ENCODE peak calls at places on chromosomes 3 and 15, in five cellular contexts. X is dorsolateral prefrontal cortex, V is cardiac fibroblast, G is amniotic stem cell, Y is HEK293T. O is an unnamed sample.

GRCh38 chr3:12990306-12990705 is 82.9 kb downstream of the IQSEC1 start:
- DNase-seq in Y (no peak), V (peak), G (peak), X (no peak), O (no peak)

GRCh38 chr3:154023148-154023547 is 98.0 kb upstream of the ARHGEF26 start:
- DNase-seq in X (no peak), Y (no peak), V (no peak), G (no peak), O (no peak)

GRCh38 chr3:115658337-115659181 is 35.2 kb downstream of the GAP43 start:
- DNase-seq in X (peak), Y (peak), G (peak), V (peak), O (peak)

GRCh38 chr3:71816141-71816540 is 31.2 kb upstream of the PROK2 start:
- DNase-seq in Y (no peak), G (no peak), X (no peak), V (no peak), O (no peak)

GRCh38 chr3:73759290-73759689 is 134.5 kb upstream of the PDZRN3 start:
- DNase-seq in V (no peak), Y (no peak), X (no peak), G (no peak), O (no peak)

GRCh38 chr15:92629975-92630626 is 25.5 kb downstream of the FAM174B start:
- DNase-seq in X (no peak), V (no peak), Y (no peak), G (no peak), O (no peak)

GRCh38 chr15:71512281-71513016 is 297.9 kb upstream of the NR2E3 start:
- DNase-seq in Y (peak), V (no peak), G (no peak), X (no peak), O (no peak)

GRCh38 chr3:85758442-85758841 is 799.7 kb downstream of the CADM2 start:
- DNase-seq in V (no peak), G (no peak), Y (no peak), X (no peak), O (no peak)

GRCh38 chr3:17175187-17175839 is 290.6 kb downstream of the PLCL2 start:
- DNase-seq in G (no peak), V (peak), X (no peak), Y (no peak), O (no peak)

GRCh38 chr3:135084404-135084803 is 289.3 kb downstream of the EPHB1 start:
- DNase-seq in V (no peak), G (no peak), X (no peak), Y (no peak), O (no peak)

GRCh38 chr15:70412717-70413266 is 315.1 kb upstream of the TLE3 start:
- DNase-seq in G (no peak), V (no peak), Y (no peak), X (no peak), O (no peak)

GRCh38 chr15:22944651-22945050 is 35.5 kb downstream of the CYFIP1 start:
- DNase-seq in Y (no peak), X (no peak), G (no peak), V (no peak), O (no peak)

GRCh38 chr3:69787436-69788168 is 48.3 kb downstream of the MITF start:
- DNase-seq in V (peak), X (no peak), G (no peak), Y (no peak), O (no peak)